ENCODE peak calls at places on chromosomes 11 and 22, in five cellular contexts. D, G, J, E and O are unnamed samples.

GRCh38 chr11:125517116-125517804 is 21.2 kb upstream of the FEZ1 start:
- DNase-seq in D (peak; percentile 24), G (peak; percentile 56), J (peak; percentile 76), E (no peak), O (peak; percentile 45)

GRCh38 chr22:43186272-43187170 is at the start of gene TTLL12:
- DNase-seq in D (peak; percentile 36), G (peak; percentile 60), J (no peak), E (no peak), O (peak; percentile 45)

GRCh38 chr11:125268611-125269010 is 104.1 kb downstream of the PKNOX2 start:
- DNase-seq in D (no peak), G (no peak), J (no peak), E (no peak), O (no peak)

GRCh38 chr11:120040136-120040840 is 97.6 kb downstream of the TRIM29 start:
- DNase-seq in D (no peak), G (no peak), J (no peak), E (no peak), O (no peak)

GRCh38 chr11:11435673-11436072 is 82.6 kb upstream of the CSNK2A3 start:
- DNase-seq in D (no peak), G (no peak), J (no peak), E (no peak), O (no peak)

GRCh38 chr11:61149624-61150615 is 11.3 kb downstream of the VPS37C start:
- DNase-seq in D (no peak), G (peak; percentile 66), J (no peak), E (peak; percentile 46), O (peak; percentile 63)

GRCh38 chr11:47327025-47327424 is 25.5 kb downstream of the MYBPC3 start:
- DNase-seq in D (no peak), G (no peak), J (no peak), E (no peak), O (no peak)

GRCh38 chr22:33971561-33971961 is 51.3 kb upstream of the LARGE1 start:
- DNase-seq in D (no peak), G (no peak), J (no peak), E (peak; percentile 22), O (no peak)

GRCh38 chr22:35630387-35630793 is 13.3 kb upstream of the MB start:
- DNase-seq in D (peak; percentile 66), G (no peak), J (no peak), E (no peak), O (no peak)

GRCh38 chr22:23153994-23154393 is 8.7 kb downstream of the RAB36 start:
- DNase-seq in D (no peak), G (no peak), J (no peak), E (no peak), O (no peak)

GRCh38 chr11:283405-284080 is 5.3 kb downstream of the NLRP6 start:
- DNase-seq in D (no peak), G (no peak), J (no peak), E (no peak), O (no peak)

GRCh38 chr22:19984201-19984753 is 32.3 kb downstream of the ARVCF start:
- DNase-seq in D (peak; percentile 43), G (peak; percentile 73), J (no peak), E (no peak), O (peak; percentile 39)

GRCh38 chr11:36452231-36452630 is 57.8 kb downstream of the TRAF6 start:
- DNase-seq in D (no peak), G (no peak), J (no peak), E (no peak), O (no peak)

GRCh38 chr11:44611687-44612437 is 46.4 kb downstream of the CD82 start:
- DNase-seq in D (no peak), G (no peak), J (no peak), E (no peak), O (no peak)

GRCh38 chr11:70210516-70210915 is 7.4 kb downstream of the FADD start:
- DNase-seq in D (no peak), G (no peak), J (no peak), E (no peak), O (no peak)

GRCh38 chr11:22976146-22976545 is 115.9 kb upstream of the CCDC179 start:
- DNase-seq in D (peak; percentile 18), G (no peak), J (no peak), E (no peak), O (no peak)

GRCh38 chr22:20115691-20116375 is at the start of gene RANBP1:
- DNase-seq in D (no peak), G (peak; percentile 68), J (no peak), E (no peak), O (no peak)

GRCh38 chr11:72543849-72544535 is 109.7 kb upstream of the CLPB start:
- DNase-seq in D (no peak), G (no peak), J (no peak), E (no peak), O (no peak)

GRCh38 chr11:132056689-132057088 is 686.3 kb downstream of the NTM start:
- DNase-seq in D (no peak), G (no peak), J (no peak), E (no peak), O (no peak)

GRCh38 chr11:115345840-115346239 is 158.4 kb downstream of the CADM1 start:
- DNase-seq in D (no peak), G (no peak), J (no peak), E (no peak), O (no peak)

GRCh38 chr11:69134957-69135356 is 20.8 kb upstream of the SMIM38 start:
- DNase-seq in D (no peak), G (no peak), J (no peak), E (no peak), O (no peak)

GRCh38 chr11:36055356-36055755 is 111.5 kb downstream of the LDLRAD3 start:
- DNase-seq in D (no peak), G (no peak), J (no peak), E (no peak), O (no peak)

GRCh38 chr22:44892243-44892642 is 117.6 kb downstream of the PHF21B start:
- DNase-seq in D (no peak), G (no peak), J (no peak), E (no peak), O (no peak)

GRCh38 chr11:6202036-6202435 is 3.0 kb downstream of the OR52W1 start:
- DNase-seq in D (no peak), G (no peak), J (no peak), E (no peak), O (no peak)

GRCh38 chr11:75700940-75701339 is 16.7 kb upstream of the MOGAT2 start:
- DNase-seq in D (no peak), G (no peak), J (no peak), E (no peak), O (no peak)

GRCh38 chr11:2943711-2944118 is 14.5 kb upstream of the PHLDA2 start:
- DNase-seq in D (no peak), G (no peak), J (no peak), E (no peak), O (no peak)

DNA sequence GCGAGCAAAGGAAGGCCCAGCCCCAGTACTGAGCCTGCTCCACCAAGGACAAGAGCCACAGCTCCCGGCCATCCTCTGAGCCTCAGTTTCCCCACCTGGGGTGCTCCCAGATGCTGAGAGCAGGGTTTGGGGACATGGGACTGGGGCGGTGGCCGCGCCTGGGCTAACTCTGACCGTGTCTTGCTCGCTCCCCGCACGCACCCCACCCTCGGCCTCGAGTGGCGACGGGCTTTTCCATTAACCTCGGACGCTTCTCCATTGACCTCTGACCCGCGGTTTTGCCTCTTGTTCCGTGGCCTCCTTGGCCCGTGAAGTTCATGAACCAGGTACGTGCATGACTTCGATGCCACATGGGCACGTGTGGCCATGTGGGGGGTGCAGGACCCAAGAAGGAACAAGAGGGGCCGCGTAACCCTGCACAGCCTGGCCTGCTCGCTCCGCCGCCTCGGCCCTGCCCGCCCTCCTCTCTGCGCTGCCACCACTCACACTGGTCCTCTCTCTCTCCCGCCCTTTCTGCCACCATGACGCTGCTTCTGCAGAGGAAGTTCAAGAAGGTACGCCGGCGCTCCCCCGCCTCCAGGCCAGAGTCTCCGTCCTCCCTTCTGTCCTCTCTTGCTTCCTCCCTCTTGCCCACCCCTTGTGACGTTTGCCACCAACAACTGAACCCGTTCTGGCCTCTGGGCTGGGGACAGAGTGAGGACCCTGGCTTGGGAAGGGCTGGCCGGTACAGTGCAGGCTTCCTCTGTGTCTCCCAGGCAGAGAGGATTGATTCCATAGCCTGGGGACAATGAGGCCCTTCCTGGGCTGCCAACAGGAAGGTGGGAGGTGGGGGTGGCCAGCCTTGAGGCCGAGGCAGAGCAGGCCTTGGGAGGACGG is 6.9 kb downstream of the TNNT3 start:
- DNase-seq in D (no peak), G (no peak), J (no peak), E (no peak), O (no peak)
- H3K27ac ChIP-seq in D (no peak overlapping the region), G (no peak overlapping the region), J (no peak overlapping the region), E (no peak overlapping the region), O (no peak overlapping the region)

DNA sequence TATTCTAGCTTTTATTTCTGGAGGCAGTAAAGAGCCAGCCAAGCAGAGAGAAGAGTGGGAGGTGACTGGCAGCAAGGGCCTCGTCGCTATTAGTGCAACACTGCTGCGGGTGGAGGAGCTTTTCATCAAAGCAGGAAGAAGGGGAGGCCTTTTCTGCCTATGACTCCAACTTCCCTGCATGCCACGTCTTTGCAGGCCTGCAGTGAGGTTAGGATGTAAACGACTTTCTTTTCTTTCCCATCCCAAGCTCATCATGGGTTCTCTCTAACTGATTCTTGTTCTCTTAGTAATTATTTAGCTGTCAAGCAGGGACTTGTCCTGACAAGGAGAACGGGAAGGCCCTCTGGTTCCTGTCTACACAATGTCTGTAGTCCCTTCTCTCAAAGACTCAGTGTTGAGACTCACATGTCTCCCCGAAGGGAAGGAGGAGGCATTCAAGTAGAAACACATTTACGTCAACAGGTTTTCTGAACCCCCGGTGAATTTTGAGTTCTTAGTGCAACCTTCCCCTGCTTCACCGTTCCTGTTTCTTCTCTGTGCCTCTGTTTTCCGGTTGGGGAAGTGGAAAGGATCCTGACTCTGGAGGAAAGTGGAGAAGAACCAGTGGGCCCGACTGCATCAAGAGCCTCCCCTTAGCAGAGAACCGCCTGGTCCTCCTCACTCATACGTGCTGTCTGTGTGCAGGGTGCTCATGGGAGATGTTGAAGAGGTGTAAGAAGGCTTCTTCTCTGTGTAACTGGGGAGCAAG is 56.9 kb downstream of the PACS1 start:
- DNase-seq in D (no peak), G (no peak), J (no peak), E (no peak), O (peak; percentile 76)
- TF ChIP-seq JUN in D (no peak), G (no peak), J (no peak), E (no peak), O (no peak)

GRCh38 chr11:10307022-10307410 is 2.1 kb downstream of the ADM start:
- DNase-seq in D (peak; percentile 85), G (no peak), J (no peak), E (peak; percentile 27), O (no peak)
- H3K27ac ChIP-seq in D (peak overlapping the region; percentile 94), G (no peak overlapping the region), J (peak overlapping the region; percentile 7), E (peak overlapping the region; percentile 69), O (peak overlapping the region; percentile 80)

DNA sequence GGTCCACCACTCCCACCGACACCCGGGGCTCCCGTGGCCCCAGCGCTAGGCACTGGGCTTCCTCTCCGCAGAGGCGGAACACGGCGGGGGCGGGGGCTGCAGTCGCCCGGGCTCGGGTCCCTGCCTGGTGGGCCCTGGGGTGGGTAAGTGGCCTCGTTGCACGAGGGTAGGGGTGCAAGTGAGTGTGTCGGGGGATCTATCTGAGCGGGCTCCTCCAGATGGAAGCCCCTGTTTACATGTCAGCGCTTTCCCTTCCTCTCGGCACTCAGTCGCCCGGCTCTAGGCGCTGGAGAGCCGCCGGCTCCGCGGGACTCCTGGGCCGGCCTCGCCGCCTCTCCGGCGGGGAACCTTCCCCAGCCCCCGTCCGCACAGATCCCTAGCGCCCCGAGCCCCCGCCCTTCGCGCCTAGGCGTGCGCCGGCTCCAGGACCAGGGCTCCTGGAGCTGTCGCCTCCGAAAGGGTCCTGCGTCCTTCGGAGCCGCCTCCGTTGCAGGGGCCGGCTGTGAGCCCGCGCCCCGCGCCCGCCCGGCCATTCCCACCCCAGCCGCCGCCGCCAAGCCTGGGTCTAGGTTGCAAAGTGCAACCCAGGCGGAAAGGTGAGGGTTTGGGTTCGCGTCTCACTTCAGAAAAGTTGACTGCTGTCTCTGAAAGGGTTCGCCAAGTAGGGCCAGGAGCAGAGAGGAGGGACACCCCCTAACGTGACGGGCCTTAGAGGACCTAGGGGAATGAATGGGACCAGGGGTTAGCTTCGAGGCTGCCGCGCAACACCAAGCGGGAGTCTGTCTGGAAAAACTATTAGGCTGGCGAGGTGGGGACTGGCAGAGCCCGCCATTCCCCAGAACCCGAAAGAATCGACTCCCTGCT is 978 bp downstream of the FLI1 start:
- DNase-seq in D (no peak), G (no peak), J (no peak), E (no peak), O (no peak)
- TF ChIP-seq JUN in D (no peak), G (no peak), J (no peak), E (no peak), O (no peak)